ENCODE peak calls at places on chromosome 19, in nine cellular contexts. W is uterus, M is fibroblast of pulmonary artery, E is endothelial cell, D is GM23338, U is nephron progenitor cell, G is cardiac fibroblast, Q is testis, F is mammary epithelial cell. N is an unnamed sample.
A peak's percentile ranks its signal among the peaks of the same experiment; 100 is the strongest.

GRCh38 chr19:10271543-10272086 is 695 bp downstream of the ICAM1 start:
- DNase-seq in D (no peak), U (no peak), E (no peak), G (peak; percentile 45), M (peak; percentile 46), Q (no peak), W (no peak), F (no peak), N (no peak)

GRCh38 chr19:1355974-1356865 is 27.5 kb upstream of the NDUFS7 start:
- DNase-seq in Q (no peak), F (no peak), E (no peak), M (peak; percentile 23), U (no peak), D (no peak), G (peak; percentile 31), W (peak; percentile 84), N (no peak)

GRCh38 chr19:23286477-23286876 is 36.3 kb upstream of the ZNF724 start:
- DNase-seq in G (no peak), M (no peak), Q (no peak), W (no peak), U (no peak), F (no peak), D (peak; percentile 79), E (no peak), N (no peak)

GRCh38 chr19:52941941-52942370 is 18.7 kb upstream of the ZNF888 start:
- DNase-seq in G (peak; percentile 32), D (peak; percentile 65), W (peak; percentile 41), U (peak; percentile 37), F (peak; percentile 26), Q (peak; percentile 28), M (peak; percentile 31), E (no peak), N (no peak)

GRCh38 chr19:53906211-53907192 is 2.6 kb upstream of the CACNG7 start:
- DNase-seq in M (peak; percentile 21), Q (peak; percentile 50), G (peak; percentile 35), E (peak; percentile 64), F (no peak), D (peak; percentile 81), W (no peak), U (peak; percentile 84), N (peak; percentile 65)

GRCh38 chr19:29666634-29667389 is 1.6 kb downstream of the PLEKHF1 start:
- DNase-seq in E (peak; percentile 56), W (peak; percentile 82), Q (peak; percentile 80), D (peak; percentile 71), G (peak; percentile 84), M (peak; percentile 75), F (peak; percentile 29), U (peak; percentile 62), N (no peak)

GRCh38 chr19:34350161-34350561 is 14.8 kb upstream of the GPI start:
- DNase-seq in G (no peak), E (no peak), M (no peak), D (no peak), W (no peak), Q (no peak), U (no peak), F (no peak), N (no peak)

GRCh38 chr19:53511933-53512374 is 26.0 kb upstream of the ZNF331 start:
- DNase-seq in G (peak; percentile 60), M (peak; percentile 71), F (peak; percentile 43), U (peak; percentile 62), D (peak; percentile 96), Q (peak; percentile 75), W (peak; percentile 65), E (peak; percentile 79), N (peak; percentile 57)

GRCh38 chr19:2962018-2962670 is 15.2 kb upstream of the TLE6 start:
- DNase-seq in U (peak; percentile 61), W (peak; percentile 78), D (peak; percentile 96), G (peak; percentile 81), E (peak; percentile 73), M (peak; percentile 82), F (peak; percentile 38), Q (peak; percentile 85), N (peak; percentile 67)

GRCh38 chr19:2235396-2236284 is 489 bp downstream of the PLEKHJ1 start:
- DNase-seq in G (no peak), E (no peak), F (no peak), Q (peak; percentile 67), D (peak; percentile 47), U (no peak), W (no peak), M (no peak), N (no peak)

GRCh38 chr19:54725321-54725720 is 1.1 kb downstream of the KIR3DL3 start:
- DNase-seq in U (no peak), Q (no peak), M (no peak), G (no peak), W (no peak), D (no peak), F (no peak), E (no peak), N (no peak)

GRCh38 chr19:2663920-2664571 is 38.4 kb downstream of the GNG7 start:
- DNase-seq in D (no peak), W (no peak), G (peak; percentile 5), Q (peak; percentile 86), M (no peak), F (no peak), E (no peak), U (no peak), N (peak; percentile 14)

GRCh38 chr19:7139095-7139494 is 69.6 kb downstream of the ZNF557 start:
- DNase-seq in M (no peak), G (no peak), U (no peak), Q (no peak), D (no peak), E (no peak), W (no peak), F (no peak), N (no peak)

GRCh38 chr19:33462112-33462726 is 59.4 kb downstream of the PEPD start:
- DNase-seq in F (no peak), D (no peak), U (no peak), G (no peak), W (no peak), Q (no peak), E (no peak), M (no peak), N (no peak)

GRCh38 chr19:51201712-51202111 is 23.2 kb upstream of the CD33 start:
- DNase-seq in E (no peak), M (no peak), U (no peak), D (no peak), F (no peak), W (no peak), Q (no peak), G (no peak), N (no peak)

GRCh38 chr19:8148410-8149231 is 771 bp downstream of the FBN3 start:
- DNase-seq in M (no peak), F (no peak), W (no peak), U (peak; percentile 76), G (no peak), E (peak; percentile 52), D (peak; percentile 97), Q (no peak), N (peak; percentile 27)

GRCh38 chr19:50669319-50670101 is 20.3 kb downstream of the C19orf81 start:
- DNase-seq in G (peak; percentile 52), D (peak; percentile 35), U (peak; percentile 69), Q (peak; percentile 62), M (peak; percentile 54), F (no peak), W (no peak), E (no peak), N (peak; percentile 51)

GRCh38 chr19:12244370-12244769 is 50.3 kb downstream of the ZNF44 start:
- DNase-seq in D (peak; percentile 48), M (no peak), U (no peak), Q (no peak), E (no peak), F (no peak), W (no peak), G (no peak), N (no peak)
- TF ChIP-seq CTCF in D (peak; percentile 57), M (no peak), U (no peak), Q (no peak), E (no peak), F (peak; percentile 6), W (no peak), G (no peak), N (peak; percentile 37)

DNA sequence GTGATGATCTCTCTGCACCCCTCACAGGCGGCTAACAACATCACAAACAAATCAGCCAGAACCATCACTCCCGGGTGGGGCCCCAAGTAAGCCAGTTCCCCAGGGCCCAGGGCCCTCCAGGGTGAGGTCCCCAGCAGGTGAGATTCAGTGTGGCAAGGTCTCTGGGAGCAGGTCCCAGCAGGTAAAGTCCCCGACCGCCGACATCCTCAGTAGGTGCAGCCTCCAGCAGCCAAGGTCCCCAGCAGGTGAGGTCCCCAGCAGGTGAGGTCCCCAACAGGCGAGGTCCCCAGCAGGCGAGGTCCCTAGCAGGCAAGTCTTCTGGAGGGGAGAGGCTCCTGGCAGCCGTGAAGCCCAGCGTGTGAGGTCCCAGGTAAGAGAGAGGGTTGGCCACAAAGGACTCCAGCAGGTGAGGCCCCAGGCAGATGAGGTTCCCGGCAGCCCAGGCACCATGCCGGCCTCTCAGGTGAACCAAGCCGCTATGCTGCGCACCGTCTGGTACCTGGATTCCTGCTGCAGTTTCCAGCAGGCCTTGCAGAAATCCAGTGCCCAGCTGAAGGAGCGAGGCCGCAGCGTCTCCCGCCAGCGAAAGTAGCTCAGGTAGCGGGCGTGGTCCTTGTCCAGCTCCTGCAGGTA is 3.9 kb upstream of the FUT6 start:
- DNase-seq in E (no peak), W (no peak), G (no peak), F (no peak), U (no peak), Q (no peak), M (no peak), D (no peak), N (no peak)
- TF ChIP-seq CTCF in E (no peak), W (no peak), G (no peak), F (no peak), U (no peak), Q (no peak), M (no peak), D (no peak), N (no peak)

DNA sequence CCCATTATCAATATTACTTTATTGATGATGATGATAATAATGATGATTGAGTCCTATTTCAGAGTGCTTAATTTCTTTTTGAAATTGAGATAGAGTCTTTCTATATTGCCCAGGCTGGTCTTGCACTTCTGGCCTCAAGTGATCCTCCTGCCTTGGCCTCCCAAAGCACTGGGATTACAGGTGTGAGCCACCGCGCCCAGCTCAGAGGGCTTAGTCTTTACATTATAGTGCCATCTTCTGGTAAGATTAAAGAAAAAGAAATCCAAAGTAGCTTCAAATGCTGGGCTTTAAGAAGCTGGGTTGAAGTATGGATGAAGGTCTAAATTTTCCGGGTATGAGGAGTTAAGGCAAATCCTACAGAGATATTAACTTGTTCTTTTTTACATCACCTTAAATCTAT is 3.4 kb upstream of the ZNF333 start:
- DNase-seq in G (peak; percentile 27), E (no peak), U (no peak), W (no peak), M (peak; percentile 42), F (peak; percentile 5), Q (no peak), D (peak; percentile 61), N (no peak)
- TF ChIP-seq CTCF in G (peak; percentile 21), E (no peak), U (no peak), W (no peak), M (peak; percentile 23), F (peak; percentile 45), Q (no peak), D (peak; percentile 63), N (peak; percentile 47)

DNA sequence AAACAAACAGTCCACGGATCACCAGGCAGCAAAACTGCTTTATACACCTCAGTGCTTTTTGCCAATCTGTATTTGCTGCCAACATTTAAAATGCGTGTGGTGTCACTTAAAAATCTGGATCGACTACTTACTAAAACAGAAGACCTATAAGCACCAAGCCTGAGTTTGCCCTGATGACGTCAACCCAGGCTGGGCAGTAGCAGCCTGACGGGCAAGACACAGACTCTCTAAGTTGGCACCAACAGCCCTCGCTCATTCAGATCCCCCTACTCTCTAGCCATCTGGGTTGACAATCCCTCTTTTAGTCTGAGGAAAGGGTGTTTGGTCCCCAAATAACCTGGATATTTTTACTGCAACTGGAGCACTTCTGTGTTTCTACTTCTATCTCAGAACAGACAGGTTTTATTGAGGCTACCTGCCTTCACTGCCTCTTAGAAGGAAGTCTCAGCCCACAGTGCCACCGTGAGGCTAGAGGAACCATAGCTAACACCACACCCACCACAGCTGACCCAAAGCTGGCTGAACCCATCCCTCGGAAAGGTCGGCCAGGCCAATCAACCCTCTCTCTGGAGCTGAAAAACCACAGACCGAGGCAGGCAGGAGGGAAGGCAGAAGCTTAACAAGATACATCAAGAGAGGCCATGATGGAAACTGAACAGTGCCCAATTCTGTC is 6.9 kb downstream of the SUGP2 start:
- DNase-seq in Q (peak; percentile 49), D (peak; percentile 27), W (no peak), G (peak; percentile 13), M (peak; percentile 10), F (no peak), E (no peak), U (no peak), N (no peak)
- TF ChIP-seq CTCF in Q (no peak), D (peak; percentile 27), W (no peak), G (no peak), M (no peak), F (peak; percentile 33), E (no peak), U (no peak), N (no peak)

N was measured in neural crest cell.